ENCODE peak calls at places on chromosomes 3 and 15, in six cellular contexts. One of them, this sample, is unnamed.

GRCh38 chr3:14224895-14225294 is 46.3 kb downstream of the LSM3 start:
- DNase-seq in NCI-H1092: no peak
- DNase-seq in M059J: peak; percentile 84
- DNase-seq in posterior vena cava: no peak
- DNase-seq in Kasumi-1: no peak
- DNase-seq in left colon: no peak
- DNase-seq in this sample: no peak

GRCh38 chr3:142447308-142447851 is 457 bp downstream of the XRN1 start:
- DNase-seq in NCI-H1092: no peak
- DNase-seq in M059J: peak; percentile 67
- DNase-seq in posterior vena cava: no peak
- DNase-seq in Kasumi-1: peak; percentile 43
- DNase-seq in left colon: peak; percentile 35
- DNase-seq in this sample: peak; percentile 9

GRCh38 chr3:146160233-146160963 is 586 bp downstream of the PLOD2 start:
- DNase-seq in NCI-H1092: no peak
- DNase-seq in M059J: peak; percentile 96
- DNase-seq in posterior vena cava: peak; percentile 81
- DNase-seq in Kasumi-1: peak; percentile 39
- DNase-seq in left colon: peak; percentile 69
- DNase-seq in this sample: peak; percentile 60

GRCh38 chr3:179322481-179323196 is at the start of gene ZNF639:
- DNase-seq in NCI-H1092: peak; percentile 87
- DNase-seq in M059J: peak; percentile 83
- DNase-seq in posterior vena cava: peak; percentile 94
- DNase-seq in Kasumi-1: peak; percentile 81
- DNase-seq in left colon: peak; percentile 75
- DNase-seq in this sample: no peak

GRCh38 chr15:67120839-67121540 is 55.6 kb downstream of the SMAD3 start:
- DNase-seq in NCI-H1092: no peak
- DNase-seq in M059J: peak; percentile 88
- DNase-seq in posterior vena cava: peak; percentile 97
- DNase-seq in Kasumi-1: no peak
- DNase-seq in left colon: peak; percentile 91
- DNase-seq in this sample: no peak

GRCh38 chr3:190514163-190515153 is 573 bp downstream of the IL1RAP start:
- DNase-seq in NCI-H1092: no peak
- DNase-seq in M059J: peak; percentile 74
- DNase-seq in posterior vena cava: peak; percentile 87
- DNase-seq in Kasumi-1: peak; percentile 36
- DNase-seq in left colon: peak; percentile 30
- DNase-seq in this sample: no peak

GRCh38 chr3:138724433-138724832 is 110.3 kb downstream of the PIK3CB start:
- DNase-seq in NCI-H1092: no peak
- DNase-seq in M059J: no peak
- DNase-seq in posterior vena cava: no peak
- DNase-seq in Kasumi-1: no peak
- DNase-seq in left colon: no peak
- DNase-seq in this sample: no peak

GRCh38 chr3:64888165-64888564 is 200.4 kb upstream of the ADAMTS9 start:
- DNase-seq in NCI-H1092: no peak
- DNase-seq in M059J: no peak
- DNase-seq in posterior vena cava: no peak
- DNase-seq in Kasumi-1: no peak
- DNase-seq in left colon: no peak
- DNase-seq in this sample: no peak

GRCh38 chr3:174441588-174442316 is 417.4 kb upstream of the NAALADL2 start:
- DNase-seq in NCI-H1092: peak; percentile 6
- DNase-seq in M059J: peak; percentile 50
- DNase-seq in posterior vena cava: no peak
- DNase-seq in Kasumi-1: peak; percentile 51
- DNase-seq in left colon: no peak
- DNase-seq in this sample: no peak

GRCh38 chr3:189398656-189399055 is 226.9 kb downstream of the TPRG1 start:
- DNase-seq in NCI-H1092: no peak
- DNase-seq in M059J: no peak
- DNase-seq in posterior vena cava: no peak
- DNase-seq in Kasumi-1: no peak
- DNase-seq in left colon: no peak
- DNase-seq in this sample: no peak

GRCh38 chr3:150253622-150254021 is 154.5 kb upstream of the TSC22D2 start:
- DNase-seq in NCI-H1092: peak; percentile 37
- DNase-seq in M059J: peak; percentile 78
- DNase-seq in posterior vena cava: no peak
- DNase-seq in Kasumi-1: no peak
- DNase-seq in left colon: no peak
- DNase-seq in this sample: no peak

GRCh38 chr3:122260206-122260605 is 64.8 kb upstream of the CSTA start:
- DNase-seq in NCI-H1092: no peak
- DNase-seq in M059J: no peak
- DNase-seq in posterior vena cava: no peak
- DNase-seq in Kasumi-1: no peak
- DNase-seq in left colon: no peak
- DNase-seq in this sample: no peak

GRCh38 chr3:12253521-12253920 is 35.3 kb upstream of the PPARG start:
- DNase-seq in NCI-H1092: no peak
- DNase-seq in M059J: peak; percentile 16
- DNase-seq in posterior vena cava: no peak
- DNase-seq in Kasumi-1: no peak
- DNase-seq in left colon: no peak
- DNase-seq in this sample: no peak

GRCh38 chr3:172134352-172134751 is 95.0 kb downstream of the FNDC3B start:
- DNase-seq in NCI-H1092: no peak
- DNase-seq in M059J: no peak
- DNase-seq in posterior vena cava: no peak
- DNase-seq in Kasumi-1: no peak
- DNase-seq in left colon: no peak
- DNase-seq in this sample: no peak

GRCh38 chr3:55725681-55726500 is 238.8 kb upstream of the WNT5A start:
- DNase-seq in NCI-H1092: no peak
- DNase-seq in M059J: no peak
- DNase-seq in posterior vena cava: no peak
- DNase-seq in Kasumi-1: no peak
- DNase-seq in left colon: no peak
- DNase-seq in this sample: no peak

GRCh38 chr3:181710581-181711255 is 1.0 kb upstream of the SOX2 start:
- DNase-seq in NCI-H1092: no peak
- DNase-seq in M059J: peak; percentile 58
- DNase-seq in posterior vena cava: no peak
- DNase-seq in Kasumi-1: no peak
- DNase-seq in left colon: no peak
- DNase-seq in this sample: no peak

GRCh38 chr3:85189731-85190130 is 230.9 kb downstream of the CADM2 start:
- DNase-seq in NCI-H1092: no peak
- DNase-seq in M059J: no peak
- DNase-seq in posterior vena cava: no peak
- DNase-seq in Kasumi-1: no peak
- DNase-seq in left colon: no peak
- DNase-seq in this sample: no peak

GRCh38 chr3:23501201-23501824 is 298.2 kb downstream of the UBE2E2 start:
- DNase-seq in NCI-H1092: no peak
- DNase-seq in M059J: no peak
- DNase-seq in posterior vena cava: no peak
- DNase-seq in Kasumi-1: no peak
- DNase-seq in left colon: no peak
- DNase-seq in this sample: no peak

GRCh38 chr3:56985460-56986327 is 74.8 kb upstream of the SPATA12 start:
- DNase-seq in NCI-H1092: no peak
- DNase-seq in M059J: peak; percentile 5
- DNase-seq in posterior vena cava: no peak
- DNase-seq in Kasumi-1: peak; percentile 70
- DNase-seq in left colon: no peak
- DNase-seq in this sample: peak; percentile 62

GRCh38 chr3:195551381-195551978 is 8.4 kb upstream of the PPP1R2 start:
- DNase-seq in NCI-H1092: no peak
- DNase-seq in M059J: no peak
- DNase-seq in posterior vena cava: no peak
- DNase-seq in Kasumi-1: no peak
- DNase-seq in left colon: no peak
- DNase-seq in this sample: no peak

GRCh38 chr15:39782441-39783138 is at the start of gene FSIP1:
- DNase-seq in NCI-H1092: peak; percentile 85
- DNase-seq in M059J: peak; percentile 94
- DNase-seq in posterior vena cava: peak; percentile 99
- DNase-seq in Kasumi-1: peak; percentile 61
- DNase-seq in left colon: peak; percentile 97
- DNase-seq in this sample: peak; percentile 93

GRCh38 chr3:188712257-188712924 is 459.4 kb upstream of the TPRG1 start:
- DNase-seq in NCI-H1092: no peak
- DNase-seq in M059J: peak; percentile 60
- DNase-seq in posterior vena cava: no peak
- DNase-seq in Kasumi-1: peak; percentile 79
- DNase-seq in left colon: no peak
- DNase-seq in this sample: no peak

GRCh38 chr3:98012974-98013373 is 22.1 kb downstream of the GABRR3 start:
- DNase-seq in NCI-H1092: no peak
- DNase-seq in M059J: peak; percentile 54
- DNase-seq in posterior vena cava: no peak
- DNase-seq in Kasumi-1: no peak
- DNase-seq in left colon: no peak
- DNase-seq in this sample: no peak

GRCh38 chr15:69298697-69299441 is at the start of gene PAQR5:
- DNase-seq in NCI-H1092: no peak
- DNase-seq in M059J: no peak
- DNase-seq in posterior vena cava: peak; percentile 79
- DNase-seq in Kasumi-1: no peak
- DNase-seq in left colon: peak; percentile 53
- DNase-seq in this sample: no peak

GRCh38 chr3:105315827-105316226 is 50.9 kb upstream of the ALCAM start:
- DNase-seq in NCI-H1092: no peak
- DNase-seq in M059J: no peak
- DNase-seq in posterior vena cava: no peak
- DNase-seq in Kasumi-1: no peak
- DNase-seq in left colon: no peak
- DNase-seq in this sample: no peak

GRCh38 chr3:167978071-167978470 is 117.7 kb downstream of the GOLIM4 start:
- DNase-seq in NCI-H1092: peak; percentile 84
- DNase-seq in M059J: peak; percentile 18
- DNase-seq in posterior vena cava: no peak
- DNase-seq in Kasumi-1: no peak
- DNase-seq in left colon: peak; percentile 81
- DNase-seq in this sample: no peak

GRCh38 chr3:130480736-130481135 is 36.2 kb upstream of the COL6A6 start:
- DNase-seq in NCI-H1092: no peak
- DNase-seq in M059J: peak; percentile 29
- DNase-seq in posterior vena cava: no peak
- DNase-seq in Kasumi-1: peak; percentile 58
- DNase-seq in left colon: no peak
- DNase-seq in this sample: peak; percentile 12

GRCh38 chr3:102207173-102207572 is 227.6 kb upstream of the ZPLD1 start:
- DNase-seq in NCI-H1092: no peak
- DNase-seq in M059J: no peak
- DNase-seq in posterior vena cava: no peak
- DNase-seq in Kasumi-1: no peak
- DNase-seq in left colon: no peak
- DNase-seq in this sample: no peak

GRCh38 chr3:99901200-99901926 is 83.7 kb downstream of the CMSS1 start:
- DNase-seq in NCI-H1092: no peak
- DNase-seq in M059J: peak; percentile 95
- DNase-seq in posterior vena cava: no peak
- DNase-seq in Kasumi-1: no peak
- DNase-seq in left colon: no peak
- DNase-seq in this sample: peak; percentile 80

GRCh38 chr15:64187396-64188191 is 24.8 kb upstream of the PPIB start:
- DNase-seq in NCI-H1092: no peak
- DNase-seq in M059J: no peak
- DNase-seq in posterior vena cava: no peak
- DNase-seq in Kasumi-1: no peak
- DNase-seq in left colon: no peak
- DNase-seq in this sample: no peak